ENCODE peak calls at places on chromosomes 16 and 17, in five cellular contexts. A is upper lobe of right lung, X is fibroblast of lung, U is B cell, I is GM06990. S is an unnamed sample.

GRCh38 chr17:40516581-40517285 is 15.3 kb upstream of the TNS4 start:
- DNase-seq in A (peak; percentile 53), X (no peak), U (peak; percentile 72), I (peak; percentile 65), S (peak; percentile 75)

GRCh38 chr16:2365895-2366294 is 25.4 kb upstream of the ABCA3 start:
- DNase-seq in A (no peak), X (peak; percentile 25), U (no peak), I (no peak), S (no peak)

GRCh38 chr16:27748868-27749546 is 199.1 kb downstream of the KATNIP start:
- DNase-seq in A (no peak), X (peak; percentile 77), U (peak; percentile 24), I (no peak), S (peak; percentile 66)

GRCh38 chr17:50169121-50169764 is 3.4 kb downstream of the SGCA start:
- DNase-seq in A (no peak), X (peak; percentile 82), U (peak; percentile 83), I (peak; percentile 81), S (peak; percentile 75)

GRCh38 chr17:42055003-42055402 is 4.6 kb upstream of the C17orf113 start:
- DNase-seq in A (no peak), X (no peak), U (no peak), I (no peak), S (no peak)

GRCh38 chr17:73232587-73233373 is 28.9 kb downstream of the CPSF4L start:
- DNase-seq in A (peak; percentile 75), X (peak; percentile 21), U (no peak), I (no peak), S (peak; percentile 41)

GRCh38 chr17:17722081-17722905 is 41.0 kb downstream of the RAI1 start:
- DNase-seq in A (no peak), X (no peak), U (peak; percentile 23), I (no peak), S (no peak)

GRCh38 chr16:58021661-58022551 is 3.6 kb upstream of the MMP15 start:
- DNase-seq in A (peak; percentile 59), X (peak; percentile 47), U (no peak), I (no peak), S (no peak)

GRCh38 chr17:46151762-46152161 is 41.5 kb downstream of the KANSL1 start:
- DNase-seq in A (no peak), X (no peak), U (no peak), I (no peak), S (no peak)

DNA sequence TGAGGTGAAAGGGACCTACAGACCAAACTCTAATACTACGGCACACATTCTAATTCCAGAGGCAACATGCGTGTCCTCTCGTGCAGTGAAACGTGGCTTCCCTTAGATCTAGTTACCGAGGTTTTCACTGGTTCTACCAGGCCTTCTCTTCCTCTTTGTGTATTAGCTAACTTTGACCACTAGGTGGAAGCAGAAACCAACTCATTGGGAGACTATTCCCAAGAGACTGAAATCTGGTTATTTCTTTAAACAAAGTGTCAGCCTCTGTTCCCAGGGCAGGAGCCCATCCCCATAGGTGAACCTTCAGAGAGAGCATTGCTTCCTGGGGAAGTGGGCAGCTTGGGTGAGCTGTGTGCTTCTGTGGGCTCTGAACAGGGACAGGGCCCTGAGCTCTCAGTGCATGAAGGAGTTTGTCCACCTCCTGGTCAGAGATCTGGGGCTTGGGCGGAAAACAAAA is 19.7 kb upstream of the RCVRN start:
- DNase-seq in A (no peak), X (peak; percentile 82), U (peak; percentile 69), I (peak; percentile 31), S (peak; percentile 76)
- TF ChIP-seq CTCF in A (peak; percentile 82), X (peak; percentile 87), U (peak; percentile 95), I (peak; percentile 77), S (peak; percentile 66)

DNA sequence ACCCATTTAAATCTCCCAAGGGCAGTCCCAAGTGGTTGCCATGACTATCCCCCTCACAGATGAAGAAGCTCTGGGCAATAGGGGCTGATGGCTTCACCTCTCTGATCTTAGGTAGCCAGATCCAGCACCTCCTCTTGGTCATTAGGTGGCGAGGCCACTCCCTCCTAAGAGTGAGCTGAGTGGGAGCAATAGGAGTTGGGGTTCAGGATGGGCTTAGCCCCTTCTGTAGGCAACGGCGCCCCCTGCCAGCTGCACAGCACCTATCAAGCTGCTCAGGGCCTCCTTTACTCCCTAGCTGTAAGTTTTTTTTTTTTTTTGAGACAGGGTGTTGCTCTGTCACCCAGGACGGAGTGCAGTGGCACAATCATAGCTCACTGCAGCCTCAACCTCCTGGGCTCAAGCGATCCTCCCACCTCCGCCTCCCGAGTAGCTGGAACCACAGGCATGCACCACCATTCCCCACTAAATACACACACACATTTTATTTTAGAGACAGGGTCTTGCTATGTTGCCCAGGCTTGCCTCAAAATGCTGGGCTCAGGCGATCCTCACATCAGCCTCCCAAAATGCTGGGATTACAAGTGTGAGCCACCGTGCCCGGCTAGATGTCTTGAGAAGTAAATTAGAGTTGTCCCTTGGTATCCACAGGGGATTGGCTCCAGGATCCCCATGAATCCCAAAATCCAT is 3.5 kb upstream of the RRAD start:
- DNase-seq in A (no peak), X (peak; percentile 38), U (no peak), I (no peak), S (no peak)
- TF ChIP-seq CTCF in A (peak; percentile 31), X (peak; percentile 51), U (no peak), I (peak; percentile 45), S (peak; percentile 43)

GRCh38 chr16:17508303-17508702 is 37.5 kb upstream of the XYLT1 start:
- DNase-seq in A (no peak), X (no peak), U (no peak), I (no peak), S (no peak)
- TF ChIP-seq CTCF in A (no peak), X (no peak), U (no peak), I (no peak), S (no peak)

GRCh38 chr16:50367777-50368409 is 895 bp downstream of the BRD7 start:
- DNase-seq in A (no peak), X (no peak), U (no peak), I (no peak), S (no peak)

GRCh38 chr16:50369133-50369804 is 481 bp upstream of the BRD7 start:
- DNase-seq in A (no peak), X (no peak), U (no peak), I (no peak), S (no peak)

GRCh38 chr16:50371036-50371716 is 2.4 kb upstream of the BRD7 start:
- DNase-seq in A (no peak), X (no peak), U (no peak), I (no peak), S (no peak)

GRCh38 chr16:50366126-50366525 is 2.7 kb downstream of the BRD7 start:
- DNase-seq in A (no peak), X (no peak), U (no peak), I (no peak), S (no peak)

GRCh38 chr16:50368410-50369132 is at the start of gene BRD7:
- DNase-seq in A (peak; percentile 85), X (peak; percentile 49), U (peak; percentile 86), I (peak; percentile 82), S (peak; percentile 93)
- TF ChIP-seq CTCF in A (peak; percentile 36), X (peak; percentile 13), U (peak; percentile 56), I (no peak), S (peak; percentile 69)

GRCh38 chr17:77010667-77011066 is 130.1 kb upstream of the SEC14L1 start:
- DNase-seq in A (no peak), X (no peak), U (no peak), I (no peak), S (no peak)

GRCh38 chr17:77009877-77010276 is 130.9 kb upstream of the SEC14L1 start:
- DNase-seq in A (no peak), X (no peak), U (no peak), I (no peak), S (no peak)

DNA sequence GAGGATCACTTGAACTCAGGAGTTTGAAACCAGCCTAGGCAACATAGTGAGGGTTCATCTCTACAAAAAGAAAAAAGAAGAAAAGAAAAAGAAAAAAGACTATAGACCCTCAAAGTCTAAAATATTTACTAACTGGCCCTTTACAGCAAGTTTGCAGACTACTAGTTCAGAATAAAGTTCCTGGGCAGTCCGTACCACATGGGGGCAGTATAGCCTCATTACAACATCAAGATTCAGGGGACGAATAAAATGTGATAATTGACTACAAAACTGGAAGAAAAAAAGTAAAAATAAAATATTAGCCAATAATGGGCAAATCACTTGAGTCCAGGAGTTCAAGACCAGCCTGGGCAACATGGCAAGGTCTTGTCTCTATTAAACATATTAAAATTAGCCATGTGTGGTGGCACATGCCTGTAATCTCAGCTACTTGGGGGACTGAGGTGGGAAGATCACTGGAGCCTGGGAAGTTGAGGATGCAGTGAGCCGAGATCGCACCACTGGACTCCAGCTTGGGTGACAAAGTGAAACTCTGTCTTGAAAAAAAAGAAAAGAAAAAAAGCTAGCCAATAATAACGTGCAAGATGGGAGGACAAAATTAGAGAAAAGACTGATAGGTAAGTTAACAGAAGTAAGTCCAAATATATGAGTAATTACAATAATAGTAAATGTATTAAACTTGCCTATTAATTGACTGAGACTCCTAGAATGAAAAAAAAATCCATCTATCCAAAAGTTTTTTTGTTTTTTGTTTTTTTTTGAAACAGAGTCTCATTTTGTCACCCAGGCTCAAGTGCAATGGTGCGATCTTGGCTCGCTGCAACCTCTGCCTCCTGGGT is 129.4 kb upstream of the SEC14L1 start:
- DNase-seq in A (no peak), X (peak; percentile 62), U (peak; percentile 41), I (no peak), S (no peak)
- TF ChIP-seq CTCF in A (peak; percentile 63), X (peak; percentile 71), U (peak; percentile 56), I (peak; percentile 59), S (peak; percentile 55)

S was measured in GM10248.